ENCODE peak calls at places on chromosomes 6 and 20, in six cellular contexts. One of them, this sample, is unnamed.

GRCh38 chr6:19934996-19935591 is 97.9 kb downstream of the ID4 start:
- DNase-seq in LHCN-M2: no peak
- DNase-seq in stimulated activated CD4-positive, alpha-beta T cell treated with anti-CD3 and anti-CD28 coated beads, Interleukin-4, amount 100 ng/mL, for 1 hour: no peak
- DNase-seq in iPS-NIHi11: no peak
- DNase-seq in G401: no peak
- DNase-seq in bronchial epithelial cell: no peak
- DNase-seq in this sample: no peak

GRCh38 chr6:154673919-154674318 is 59.3 kb upstream of the SCAF8 start:
- DNase-seq in LHCN-M2: no peak
- DNase-seq in stimulated activated CD4-positive, alpha-beta T cell treated with anti-CD3 and anti-CD28 coated beads, Interleukin-4, amount 100 ng/mL, for 1 hour: no peak
- DNase-seq in iPS-NIHi11: no peak
- DNase-seq in G401: no peak
- DNase-seq in bronchial epithelial cell: no peak
- DNase-seq in this sample: no peak

GRCh38 chr6:30686908-30687658 is 638 bp upstream of the PPP1R18 start:
- DNase-seq in LHCN-M2: peak; percentile 100
- DNase-seq in stimulated activated CD4-positive, alpha-beta T cell treated with anti-CD3 and anti-CD28 coated beads, Interleukin-4, amount 100 ng/mL, for 1 hour: peak; percentile 79
- DNase-seq in iPS-NIHi11: peak; percentile 75
- DNase-seq in G401: peak; percentile 63
- DNase-seq in bronchial epithelial cell: peak; percentile 94
- DNase-seq in this sample: peak; percentile 99

GRCh38 chr20:6975326-6975725 is 207.8 kb downstream of the BMP2 start:
- DNase-seq in LHCN-M2: no peak
- DNase-seq in stimulated activated CD4-positive, alpha-beta T cell treated with anti-CD3 and anti-CD28 coated beads, Interleukin-4, amount 100 ng/mL, for 1 hour: no peak
- DNase-seq in iPS-NIHi11: no peak
- DNase-seq in G401: no peak
- DNase-seq in bronchial epithelial cell: no peak
- DNase-seq in this sample: no peak

GRCh38 chr6:14984454-14984853 is 261.4 kb upstream of the JARID2 start:
- DNase-seq in LHCN-M2: peak; percentile 82
- DNase-seq in stimulated activated CD4-positive, alpha-beta T cell treated with anti-CD3 and anti-CD28 coated beads, Interleukin-4, amount 100 ng/mL, for 1 hour: no peak
- DNase-seq in iPS-NIHi11: no peak
- DNase-seq in G401: peak; percentile 62
- DNase-seq in bronchial epithelial cell: peak; percentile 36
- DNase-seq in this sample: no peak

GRCh38 chr6:26157150-26157837 is 70.1 kb downstream of the HFE start:
- DNase-seq in LHCN-M2: no peak
- DNase-seq in stimulated activated CD4-positive, alpha-beta T cell treated with anti-CD3 and anti-CD28 coated beads, Interleukin-4, amount 100 ng/mL, for 1 hour: peak; percentile 48
- DNase-seq in iPS-NIHi11: no peak
- DNase-seq in G401: peak; percentile 69
- DNase-seq in bronchial epithelial cell: peak; percentile 76
- DNase-seq in this sample: peak; percentile 99

GRCh38 chr6:144075187-144075586 is 20.2 kb downstream of the SF3B5 start:
- DNase-seq in LHCN-M2: no peak
- DNase-seq in stimulated activated CD4-positive, alpha-beta T cell treated with anti-CD3 and anti-CD28 coated beads, Interleukin-4, amount 100 ng/mL, for 1 hour: no peak
- DNase-seq in iPS-NIHi11: no peak
- DNase-seq in G401: no peak
- DNase-seq in bronchial epithelial cell: no peak
- DNase-seq in this sample: no peak

GRCh38 chr20:37285664-37286374 is 3.6 kb upstream of the MANBAL start:
- DNase-seq in LHCN-M2: no peak
- DNase-seq in stimulated activated CD4-positive, alpha-beta T cell treated with anti-CD3 and anti-CD28 coated beads, Interleukin-4, amount 100 ng/mL, for 1 hour: no peak
- DNase-seq in iPS-NIHi11: no peak
- DNase-seq in G401: no peak
- DNase-seq in bronchial epithelial cell: no peak
- DNase-seq in this sample: no peak

GRCh38 chr20:24406761-24407550 is 62.5 kb upstream of the SYNDIG1 start:
- DNase-seq in LHCN-M2: no peak
- DNase-seq in stimulated activated CD4-positive, alpha-beta T cell treated with anti-CD3 and anti-CD28 coated beads, Interleukin-4, amount 100 ng/mL, for 1 hour: no peak
- DNase-seq in iPS-NIHi11: no peak
- DNase-seq in G401: no peak
- DNase-seq in bronchial epithelial cell: peak; percentile 43
- DNase-seq in this sample: peak; percentile 19

GRCh38 chr20:17721802-17722486 is 22.2 kb downstream of the BANF2 start:
- DNase-seq in LHCN-M2: no peak
- DNase-seq in stimulated activated CD4-positive, alpha-beta T cell treated with anti-CD3 and anti-CD28 coated beads, Interleukin-4, amount 100 ng/mL, for 1 hour: no peak
- DNase-seq in iPS-NIHi11: no peak
- DNase-seq in G401: no peak
- DNase-seq in bronchial epithelial cell: no peak
- DNase-seq in this sample: no peak

GRCh38 chr6:100512203-100512862 is 47.6 kb upstream of the SIM1 start:
- DNase-seq in LHCN-M2: peak; percentile 88
- DNase-seq in stimulated activated CD4-positive, alpha-beta T cell treated with anti-CD3 and anti-CD28 coated beads, Interleukin-4, amount 100 ng/mL, for 1 hour: no peak
- DNase-seq in iPS-NIHi11: no peak
- DNase-seq in G401: no peak
- DNase-seq in bronchial epithelial cell: peak; percentile 38
- DNase-seq in this sample: peak; percentile 71

GRCh38 chr6:31940256-31940664 is 5.6 kb upstream of the CFB start:
- DNase-seq in LHCN-M2: peak; percentile 50
- DNase-seq in stimulated activated CD4-positive, alpha-beta T cell treated with anti-CD3 and anti-CD28 coated beads, Interleukin-4, amount 100 ng/mL, for 1 hour: no peak
- DNase-seq in iPS-NIHi11: no peak
- DNase-seq in G401: no peak
- DNase-seq in bronchial epithelial cell: peak; percentile 15
- DNase-seq in this sample: peak; percentile 45

GRCh38 chr20:3071610-3072529 is at the start of gene OXT:
- DNase-seq in LHCN-M2: no peak
- DNase-seq in stimulated activated CD4-positive, alpha-beta T cell treated with anti-CD3 and anti-CD28 coated beads, Interleukin-4, amount 100 ng/mL, for 1 hour: peak; percentile 77
- DNase-seq in iPS-NIHi11: no peak
- DNase-seq in G401: no peak
- DNase-seq in bronchial epithelial cell: no peak
- DNase-seq in this sample: no peak

GRCh38 chr6:91376686-91377085 is 789.8 kb upstream of the MAP3K7 start:
- DNase-seq in LHCN-M2: no peak
- DNase-seq in stimulated activated CD4-positive, alpha-beta T cell treated with anti-CD3 and anti-CD28 coated beads, Interleukin-4, amount 100 ng/mL, for 1 hour: no peak
- DNase-seq in iPS-NIHi11: peak; percentile 7
- DNase-seq in G401: peak; percentile 41
- DNase-seq in bronchial epithelial cell: no peak
- DNase-seq in this sample: peak; percentile 18

GRCh38 chr6:5316946-5317345 is 55.6 kb downstream of the FARS2 start:
- DNase-seq in LHCN-M2: no peak
- DNase-seq in stimulated activated CD4-positive, alpha-beta T cell treated with anti-CD3 and anti-CD28 coated beads, Interleukin-4, amount 100 ng/mL, for 1 hour: no peak
- DNase-seq in iPS-NIHi11: no peak
- DNase-seq in G401: no peak
- DNase-seq in bronchial epithelial cell: no peak
- DNase-seq in this sample: no peak

GRCh38 chr6:81075974-81076373 is 676.5 kb downstream of the TENT5A start:
- DNase-seq in LHCN-M2: peak; percentile 24
- DNase-seq in stimulated activated CD4-positive, alpha-beta T cell treated with anti-CD3 and anti-CD28 coated beads, Interleukin-4, amount 100 ng/mL, for 1 hour: no peak
- DNase-seq in iPS-NIHi11: peak; percentile 52
- DNase-seq in G401: peak; percentile 16
- DNase-seq in bronchial epithelial cell: peak; percentile 15
- DNase-seq in this sample: peak; percentile 15

GRCh38 chr6:27066802-27067201 is 180.7 kb upstream of the PRSS16 start:
- DNase-seq in LHCN-M2: no peak
- DNase-seq in stimulated activated CD4-positive, alpha-beta T cell treated with anti-CD3 and anti-CD28 coated beads, Interleukin-4, amount 100 ng/mL, for 1 hour: no peak
- DNase-seq in iPS-NIHi11: no peak
- DNase-seq in G401: no peak
- DNase-seq in bronchial epithelial cell: no peak
- DNase-seq in this sample: no peak

GRCh38 chr6:135251416-135251815 is 70.3 kb downstream of the MYB start:
- DNase-seq in LHCN-M2: no peak
- DNase-seq in stimulated activated CD4-positive, alpha-beta T cell treated with anti-CD3 and anti-CD28 coated beads, Interleukin-4, amount 100 ng/mL, for 1 hour: no peak
- DNase-seq in iPS-NIHi11: peak; percentile 27
- DNase-seq in G401: no peak
- DNase-seq in bronchial epithelial cell: no peak
- DNase-seq in this sample: no peak

GRCh38 chr20:18496042-18496441 is 983 bp downstream of the RBBP9 start:
- DNase-seq in LHCN-M2: peak; percentile 13
- DNase-seq in stimulated activated CD4-positive, alpha-beta T cell treated with anti-CD3 and anti-CD28 coated beads, Interleukin-4, amount 100 ng/mL, for 1 hour: no peak
- DNase-seq in iPS-NIHi11: no peak
- DNase-seq in G401: peak; percentile 12
- DNase-seq in bronchial epithelial cell: peak; percentile 12
- DNase-seq in this sample: no peak

GRCh38 chr6:128282956-128283355 is 237.4 kb downstream of the PTPRK start:
- DNase-seq in LHCN-M2: no peak
- DNase-seq in stimulated activated CD4-positive, alpha-beta T cell treated with anti-CD3 and anti-CD28 coated beads, Interleukin-4, amount 100 ng/mL, for 1 hour: no peak
- DNase-seq in iPS-NIHi11: peak; percentile 14
- DNase-seq in G401: no peak
- DNase-seq in bronchial epithelial cell: no peak
- DNase-seq in this sample: no peak

GRCh38 chr6:168662301-168662936 is 221.4 kb downstream of the SMOC2 start:
- DNase-seq in LHCN-M2: no peak
- DNase-seq in stimulated activated CD4-positive, alpha-beta T cell treated with anti-CD3 and anti-CD28 coated beads, Interleukin-4, amount 100 ng/mL, for 1 hour: no peak
- DNase-seq in iPS-NIHi11: no peak
- DNase-seq in G401: no peak
- DNase-seq in bronchial epithelial cell: no peak
- DNase-seq in this sample: no peak

GRCh38 chr20:46220808-46221207 is 87.5 kb downstream of the CDH22 start:
- DNase-seq in LHCN-M2: peak; percentile 29
- DNase-seq in stimulated activated CD4-positive, alpha-beta T cell treated with anti-CD3 and anti-CD28 coated beads, Interleukin-4, amount 100 ng/mL, for 1 hour: no peak
- DNase-seq in iPS-NIHi11: peak; percentile 69
- DNase-seq in G401: peak; percentile 82
- DNase-seq in bronchial epithelial cell: no peak
- DNase-seq in this sample: no peak

GRCh38 chr20:34891166-34892062 is 15.0 kb downstream of the ACSS2 start:
- DNase-seq in LHCN-M2: peak; percentile 79
- DNase-seq in stimulated activated CD4-positive, alpha-beta T cell treated with anti-CD3 and anti-CD28 coated beads, Interleukin-4, amount 100 ng/mL, for 1 hour: peak; percentile 13
- DNase-seq in iPS-NIHi11: no peak
- DNase-seq in G401: no peak
- DNase-seq in bronchial epithelial cell: peak; percentile 97
- DNase-seq in this sample: peak; percentile 83

GRCh38 chr6:131780600-131780999 is 27.2 kb upstream of the ENPP1 start:
- DNase-seq in LHCN-M2: no peak
- DNase-seq in stimulated activated CD4-positive, alpha-beta T cell treated with anti-CD3 and anti-CD28 coated beads, Interleukin-4, amount 100 ng/mL, for 1 hour: no peak
- DNase-seq in iPS-NIHi11: no peak
- DNase-seq in G401: no peak
- DNase-seq in bronchial epithelial cell: no peak
- DNase-seq in this sample: no peak

GRCh38 chr20:13021205-13021970 is 12.6 kb downstream of the SPTLC3 start:
- DNase-seq in LHCN-M2: no peak
- DNase-seq in stimulated activated CD4-positive, alpha-beta T cell treated with anti-CD3 and anti-CD28 coated beads, Interleukin-4, amount 100 ng/mL, for 1 hour: no peak
- DNase-seq in iPS-NIHi11: no peak
- DNase-seq in G401: no peak
- DNase-seq in bronchial epithelial cell: no peak
- DNase-seq in this sample: no peak

GRCh38 chr6:170177383-170178265 is 113.3 kb downstream of the DLL1 start:
- DNase-seq in LHCN-M2: no peak
- DNase-seq in stimulated activated CD4-positive, alpha-beta T cell treated with anti-CD3 and anti-CD28 coated beads, Interleukin-4, amount 100 ng/mL, for 1 hour: no peak
- DNase-seq in iPS-NIHi11: peak; percentile 14
- DNase-seq in G401: no peak
- DNase-seq in bronchial epithelial cell: no peak
- DNase-seq in this sample: no peak

GRCh38 chr20:63024573-63025392 is 18.0 kb upstream of the BHLHE23 start:
- DNase-seq in LHCN-M2: no peak
- DNase-seq in stimulated activated CD4-positive, alpha-beta T cell treated with anti-CD3 and anti-CD28 coated beads, Interleukin-4, amount 100 ng/mL, for 1 hour: no peak
- DNase-seq in iPS-NIHi11: no peak
- DNase-seq in G401: no peak
- DNase-seq in bronchial epithelial cell: no peak
- DNase-seq in this sample: no peak

GRCh38 chr20:24672886-24673677 is 203.7 kb downstream of the SYNDIG1 start:
- DNase-seq in LHCN-M2: peak; percentile 96
- DNase-seq in stimulated activated CD4-positive, alpha-beta T cell treated with anti-CD3 and anti-CD28 coated beads, Interleukin-4, amount 100 ng/mL, for 1 hour: no peak
- DNase-seq in iPS-NIHi11: no peak
- DNase-seq in G401: no peak
- DNase-seq in bronchial epithelial cell: peak; percentile 71
- DNase-seq in this sample: peak; percentile 94

GRCh38 chr20:37969949-37970855 is 63.1 kb downstream of the TTI1 start:
- DNase-seq in LHCN-M2: peak; percentile 60
- DNase-seq in stimulated activated CD4-positive, alpha-beta T cell treated with anti-CD3 and anti-CD28 coated beads, Interleukin-4, amount 100 ng/mL, for 1 hour: no peak
- DNase-seq in iPS-NIHi11: no peak
- DNase-seq in G401: no peak
- DNase-seq in bronchial epithelial cell: peak; percentile 86
- DNase-seq in this sample: peak; percentile 45

GRCh38 chr20:36441416-36441815 is 99.9 kb upstream of the MYL9 start:
- DNase-seq in LHCN-M2: no peak
- DNase-seq in stimulated activated CD4-positive, alpha-beta T cell treated with anti-CD3 and anti-CD28 coated beads, Interleukin-4, amount 100 ng/mL, for 1 hour: no peak
- DNase-seq in iPS-NIHi11: no peak
- DNase-seq in G401: no peak
- DNase-seq in bronchial epithelial cell: no peak
- DNase-seq in this sample: no peak

This sample was measured in HT1080.